ENCODE peak calls at places on chromosomes 1 and 21, in ten cellular contexts. B is ovary, E is upper lobe of left lung, Q is sigmoid colon, R is tibial nerve, T is H1, J is SK-N-SH, N is stomach, L is HepG2, F is transverse colon. V is an unnamed sample. For H3K36me3, the result is how much of the 10 kb centered on the place peaks cover.

GRCh38 chr21:35197191-35197590 is 148.1 kb upstream of the RUNX1 start:
- DNase-seq in E (no peak), L (no peak), J (no peak), N (no peak), Q (no peak), T (no peak), B (no peak), F (no peak), R (no peak), V (no peak)

GRCh38 chr1:65319141-65319540 is 9.8 kb downstream of the DNAJC6 start:
- DNase-seq in B (no peak), L (no peak), Q (no peak), E (no peak), T (no peak), N (no peak), F (no peak), J (peak), R (no peak), V (no peak)

GRCh38 chr1:202553560-202554038 is 156.7 kb downstream of the SYT2 start:
- DNase-seq in T (no peak), N (no peak), F (no peak), B (no peak), Q (no peak), R (no peak), E (no peak), J (no peak), L (no peak), V (no peak)

GRCh38 chr1:229258031-229258850 is 12.7 kb upstream of the RAB4A start:
- DNase-seq in E (peak), T (no peak), Q (peak), R (peak), F (peak), L (peak), J (peak), B (peak), N (peak), V (no peak)

GRCh38 chr21:32626633-32627196 is 14.5 kb upstream of the CFAP298 start:
- DNase-seq in L (no peak), J (no peak), Q (no peak), F (no peak), R (no peak), N (no peak), T (no peak), E (no peak), B (no peak), V (no peak)

GRCh38 chr1:223319913-223320600 is 43.9 kb downstream of the SUSD4 start:
- DNase-seq in L (no peak), B (no peak), Q (no peak), R (no peak), F (no peak), E (no peak), J (no peak), T (no peak), N (no peak), V (no peak)

GRCh38 chr1:26582836-26583460 is 53.4 kb downstream of the RPS6KA1 start:
- DNase-seq in J (no peak), R (peak), L (no peak), F (no peak), T (no peak), B (no peak), E (peak), N (no peak), Q (no peak), V (no peak)

GRCh38 chr1:43650306-43650941 is 475 bp downstream of the KDM4A start:
- DNase-seq in T (peak), B (peak), F (peak), Q (peak), N (peak), L (peak), E (peak), R (peak), J (peak), V (peak)

GRCh38 chr1:224497714-224498573 is 63.3 kb upstream of the WDR26 start:
- DNase-seq in F (no peak), B (no peak), N (peak), T (no peak), J (no peak), R (no peak), E (peak), L (no peak), Q (no peak), V (no peak)

GRCh38 chr1:91850708-91851107 is 35.2 kb downstream of the TGFBR3 start:
- DNase-seq in J (no peak), F (no peak), B (no peak), N (no peak), E (no peak), L (no peak), R (no peak), Q (no peak), T (no peak), V (no peak)

GRCh38 chr1:39590546-39590945 is 14.0 kb upstream of the PABPC4 start:
- DNase-seq in B (no peak), N (no peak), J (no peak), Q (no peak), E (no peak), L (no peak), F (no peak), T (no peak), R (no peak), V (no peak)

GRCh38 chr1:20700636-20701215 is 17.1 kb downstream of the KIF17 start:
- DNase-seq in J (no peak), T (no peak), F (no peak), L (no peak), N (no peak), E (no peak), B (no peak), R (no peak), Q (no peak), V (no peak)

GRCh38 chr1:156749429-156750118 is 1.9 kb downstream of the HDGF start:
- DNase-seq in J (no peak), F (peak), R (no peak), T (no peak), Q (no peak), N (peak), B (no peak), E (no peak), L (peak), V (no peak)

DNA sequence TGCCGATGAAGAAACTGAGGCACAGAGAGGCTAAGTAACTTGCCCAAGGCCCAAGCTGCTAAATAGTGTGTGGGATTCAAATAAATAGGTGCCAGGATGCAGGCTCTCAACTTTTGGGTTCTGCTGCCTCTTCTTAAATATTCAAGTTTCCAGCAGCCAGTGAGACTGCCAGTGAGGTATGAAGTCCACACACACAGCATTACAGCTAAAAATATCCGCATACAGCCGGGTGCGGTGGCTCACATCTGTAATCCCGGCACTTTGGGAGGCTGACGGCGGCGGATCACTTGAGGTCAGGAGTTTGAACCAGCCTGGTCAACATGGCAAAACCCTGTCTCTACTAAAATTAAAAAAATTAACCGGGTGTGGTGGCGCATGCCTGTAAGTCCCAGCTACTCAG is 78.4 kb upstream of the DIRAS3 start:
- DNase-seq in J (no peak), L (no peak), Q (no peak), T (no peak), B (no peak), E (no peak), N (no peak), F (no peak), R (no peak), V (no peak)
- TF ChIP-seq EP300 in J (no peak), L (no peak), Q (no peak), T (no peak), B (no peak), E (no peak), N (no peak), F (no peak), R (no peak), V (no peak)

GRCh38 chr1:16461681-16462080 is 21.2 kb downstream of the NECAP2 start:
- DNase-seq in J (no peak), R (no peak), Q (no peak), F (no peak), N (no peak), E (no peak), B (no peak), L (no peak), T (no peak), V (no peak)

GRCh38 chr1:16459503-16459902 is 19.0 kb downstream of the NECAP2 start:
- DNase-seq in F (no peak), E (no peak), L (no peak), Q (no peak), J (no peak), R (no peak), T (no peak), B (no peak), N (no peak), V (no peak)

GRCh38 chr1:16462773-16463330 is 22.3 kb downstream of the NECAP2 start:
- DNase-seq in R (no peak), L (no peak), T (no peak), F (no peak), B (no peak), Q (peak), N (no peak), J (no peak), E (no peak), V (no peak)

DNA sequence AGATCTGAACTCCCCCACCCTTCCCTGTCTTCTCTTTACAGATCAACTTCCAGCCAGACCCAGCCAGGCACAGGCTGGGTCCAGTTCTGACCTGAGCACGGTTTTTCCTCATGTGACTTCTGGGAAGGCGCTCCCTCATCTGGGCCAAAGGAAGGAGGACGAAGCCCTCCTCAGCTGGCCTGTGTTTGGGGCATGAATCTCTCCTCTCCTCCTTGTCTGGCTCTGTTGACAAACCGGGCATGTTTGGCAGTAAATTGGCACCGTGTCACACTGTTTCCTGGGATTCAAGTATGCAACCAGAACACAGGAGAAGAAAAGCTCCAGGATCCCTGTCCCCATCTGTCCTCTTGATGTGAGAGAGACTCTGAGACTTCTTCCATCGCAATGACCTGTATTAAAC is 18.3 kb downstream of the NECAP2 start:
- DNase-seq in T (no peak), E (no peak), Q (peak), F (no peak), L (no peak), J (no peak), B (no peak), R (no peak), N (no peak), V (no peak)
- H3K36me3 ChIP-seq in T (under half), E (half or more), Q (under half), F (under half), L (half or more), J (half or more), B (under half), R (half or more), N (under half), V (half or more)

DNA sequence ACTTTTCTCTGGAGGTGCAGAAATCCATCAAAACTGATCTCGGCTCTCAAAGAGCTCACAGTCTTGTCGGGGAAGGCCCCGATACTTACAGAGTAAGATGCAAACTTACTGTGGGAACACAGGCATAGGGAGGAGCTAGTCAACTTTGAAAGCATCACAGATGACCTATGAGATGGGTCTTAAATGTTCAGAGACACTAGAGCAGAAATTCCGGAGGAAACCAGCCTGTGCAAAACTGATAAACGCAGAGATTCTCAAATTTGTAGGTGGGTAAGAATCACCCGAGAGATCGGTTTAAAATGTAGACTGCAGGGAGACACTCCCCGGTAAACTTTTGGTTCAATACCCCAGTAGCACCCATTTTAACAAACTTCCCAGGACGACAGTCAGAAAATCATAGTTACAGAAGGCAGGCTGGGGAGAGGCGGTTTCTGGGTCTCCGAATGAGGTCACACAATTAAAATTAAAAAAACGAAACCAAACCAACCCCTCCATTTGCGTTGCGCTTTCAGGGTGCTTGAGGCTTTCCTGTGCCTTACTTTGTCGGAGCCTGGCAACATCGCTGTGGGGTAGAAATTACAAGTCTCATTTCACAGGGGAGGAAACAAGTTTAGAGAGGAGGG is 759 bp upstream of the THRAP3 start:
- DNase-seq in B (no peak), J (peak), E (no peak), R (no peak), T (no peak), Q (no peak), N (no peak), F (peak), L (no peak), V (no peak)
- TF ChIP-seq EP300 in B (no peak), J (no peak), E (no peak), R (no peak), T (no peak), Q (no peak), N (no peak), F (no peak), L (no peak), V (no peak)

DNA sequence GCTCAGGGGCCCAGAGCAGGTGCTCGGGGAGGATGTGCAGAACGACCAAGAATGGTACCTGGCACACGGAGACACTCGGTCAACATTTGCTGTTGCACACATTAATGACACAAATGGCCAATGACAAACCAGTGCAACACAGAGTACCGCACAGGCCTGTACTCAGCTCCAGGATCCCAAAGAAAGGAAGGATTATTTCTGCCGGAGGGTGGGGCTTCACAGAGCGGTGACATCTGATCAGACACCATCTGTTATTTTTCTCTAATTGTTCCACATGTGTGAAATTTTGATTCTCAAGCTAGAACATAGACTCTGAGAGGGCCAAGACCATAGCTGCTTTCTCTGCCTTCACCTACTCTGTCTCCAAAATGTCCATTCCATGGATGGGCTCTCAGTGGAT is 100.4 kb downstream of the MRPL37 start:
- DNase-seq in Q (no peak), T (no peak), B (no peak), J (no peak), R (no peak), L (no peak), E (no peak), F (no peak), N (no peak), V (no peak)
- H3K36me3 ChIP-seq in Q (under half), T (under half), B (under half), J (under half), R (under half), L (under half), E (under half), F (under half), N (under half), V (under half)

GRCh38 chr1:87202922-87203655 is 125.6 kb upstream of the LMO4 start:
- DNase-seq in R (no peak), B (no peak), J (no peak), N (no peak), Q (no peak), E (no peak), F (peak), T (no peak), L (no peak), V (no peak)
- TF ChIP-seq EP300 in R (no peak), B (no peak), J (no peak), N (no peak), Q (no peak), E (no peak), F (no peak), T (no peak), L (no peak), V (no peak)

GRCh38 chr1:84492726-84493125 is 13.5 kb upstream of the SPATA1 start:
- DNase-seq in R (no peak), N (no peak), F (no peak), T (no peak), J (no peak), Q (no peak), L (peak), B (no peak), E (no peak), V (no peak)
- H3K36me3 ChIP-seq in R (half or more), N (under half), F (under half), T (under half), J (half or more), Q (under half), L (half or more), B (under half), E (under half), V (half or more)

GRCh38 chr1:14439015-14439414 is 159.5 kb upstream of the KAZN start:
- DNase-seq in Q (no peak), N (no peak), T (no peak), L (no peak), B (no peak), F (no peak), E (no peak), R (no peak), J (no peak), V (no peak)
- TF ChIP-seq EP300 in Q (no peak), N (no peak), T (no peak), L (no peak), B (no peak), F (no peak), E (no peak), R (no peak), J (no peak), V (no peak)

V was measured in suprapubic skin.